ENCODE peak calls at places on chromosomes 2 and 18, in ten cellular contexts. O is COR-L47; J is HS-27A; S is activated CD4-positive, alpha-beta T cell treated with anti-CD3 and anti-CD28 coated beads, Interleukin-2, amount 50 U/mL, for 1 hour; H is NCI-H1092; W is HS-5; M is GM10248; I is HEK293T; T is NCI-H1105; G is AG09319. U is an unnamed sample.

GRCh38 chr2:110114007-110114591 is 1.5 kb downstream of the MALL start:
- DNase-seq in O (peak; percentile 35), J (no peak), S (no peak), H (no peak), W (no peak), M (no peak), I (no peak), T (no peak), G (no peak), U (no peak)

GRCh38 chr2:119852214-119852613 is 92.5 kb downstream of the PTPN4 start:
- DNase-seq in O (no peak), J (no peak), S (no peak), H (no peak), W (no peak), M (no peak), I (no peak), T (no peak), G (no peak), U (no peak)

GRCh38 chr2:169834401-169834800 is 7.1 kb downstream of the UBR3 start:
- DNase-seq in O (no peak), J (no peak), S (no peak), H (no peak), W (no peak), M (no peak), I (no peak), T (no peak), G (no peak), U (no peak)

GRCh38 chr2:15674637-15675455 is 83.2 kb downstream of the DDX1 start:
- DNase-seq in O (no peak), J (no peak), S (no peak), H (no peak), W (no peak), M (no peak), I (no peak), T (no peak), G (no peak), U (peak; percentile 93)

GRCh38 chr18:2906522-2907458 is 60.0 kb downstream of the EMILIN2 start:
- DNase-seq in O (peak; percentile 56), J (no peak), S (peak; percentile 37), H (no peak), W (no peak), M (peak; percentile 80), I (no peak), T (no peak), G (no peak), U (peak; percentile 31)

GRCh38 chr2:66897181-66897580 is 462.3 kb downstream of the MEIS1 start:
- DNase-seq in O (no peak), J (no peak), S (no peak), H (no peak), W (no peak), M (no peak), I (no peak), T (no peak), G (no peak), U (no peak)

GRCh38 chr2:168565112-168565511 is 109.0 kb downstream of the CERS6 start:
- DNase-seq in O (no peak), J (no peak), S (no peak), H (no peak), W (peak; percentile 48), M (no peak), I (no peak), T (no peak), G (no peak), U (peak; percentile 15)

GRCh38 chr2:144099746-144100438 is 420.0 kb downstream of the ZEB2 start:
- DNase-seq in O (no peak), J (peak; percentile 85), S (no peak), H (no peak), W (peak; percentile 73), M (no peak), I (no peak), T (no peak), G (no peak), U (peak; percentile 81)

GRCh38 chr2:42696987-42697386 is 66.9 kb downstream of the OXER1 start:
- DNase-seq in O (no peak), J (no peak), S (no peak), H (no peak), W (no peak), M (no peak), I (no peak), T (no peak), G (no peak), U (no peak)

GRCh38 chr18:58727776-58728500 is 56.7 kb downstream of the MALT1 start:
- DNase-seq in O (peak; percentile 17), J (no peak), S (no peak), H (no peak), W (no peak), M (no peak), I (no peak), T (no peak), G (no peak), U (no peak)

GRCh38 chr2:72859831-72860262 is 27.4 kb upstream of the SPR start:
- DNase-seq in O (peak; percentile 81), J (peak; percentile 15), S (peak; percentile 56), H (peak; percentile 36), W (no peak), M (peak; percentile 56), I (peak; percentile 61), T (peak; percentile 49), G (peak; percentile 10), U (peak; percentile 70)

GRCh38 chr2:8288206-8288605 is 393.6 kb upstream of the ID2 start:
- DNase-seq in O (no peak), J (no peak), S (no peak), H (no peak), W (no peak), M (no peak), I (no peak), T (no peak), G (no peak), U (no peak)

GRCh38 chr2:9473985-9474360 is 378 bp upstream of the IAH1 start:
- DNase-seq in O (no peak), J (no peak), S (peak; percentile 70), H (peak; percentile 16), W (no peak), M (peak; percentile 53), I (no peak), T (no peak), G (no peak), U (peak; percentile 46)

GRCh38 chr2:65320042-65320711 is 92.5 kb downstream of the ACTR2 start:
- DNase-seq in O (no peak), J (peak; percentile 56), S (no peak), H (no peak), W (peak; percentile 93), M (peak; percentile 57), I (peak; percentile 42), T (no peak), G (peak; percentile 46), U (peak; percentile 97)

GRCh38 chr18:11040359-11040758 is 109.0 kb downstream of the PIEZO2 start:
- DNase-seq in O (no peak), J (no peak), S (no peak), H (no peak), W (no peak), M (no peak), I (no peak), T (no peak), G (no peak), U (no peak)

GRCh38 chr2:241389697-241390096 is 33.6 kb downstream of the FARP2 start:
- DNase-seq in O (no peak), J (no peak), S (no peak), H (no peak), W (no peak), M (no peak), I (no peak), T (no peak), G (no peak), U (no peak)

U was measured in ACHN.